ENCODE peak calls at places on chromosomes 11 and 22, in five cellular contexts. Z is HAP-1, D is heart left ventricle, N is stomach, X is GM23248. Q is an unnamed sample.

GRCh38 chr11:71977743-71978418 is 20.8 kb upstream of the IL18BP start:
- DNase-seq in Z (peak; percentile 73), D (peak; percentile 39), N (peak; percentile 51), X (peak; percentile 69), Q (peak; percentile 85)

GRCh38 chr11:46090375-46090774 is 30.9 kb downstream of the PHF21A start:
- DNase-seq in Z (no peak), D (no peak), N (no peak), X (no peak), Q (no peak)

GRCh38 chr11:88338223-88338661 is 706 bp upstream of the CTSC start:
- DNase-seq in Z (peak; percentile 39), D (peak; percentile 37), N (peak; percentile 41), X (peak; percentile 78), Q (peak; percentile 31)

GRCh38 chr11:116687458-116688201 is 85.2 kb downstream of the BUD13 start:
- DNase-seq in Z (no peak), D (no peak), N (no peak), X (no peak), Q (no peak)

GRCh38 chr22:44024288-44024908 is at the start of gene PARVB:
- DNase-seq in Z (peak; percentile 50), D (peak; percentile 46), N (no peak), X (peak; percentile 71), Q (no peak)

GRCh38 chr22:43000441-43001175 is 14.3 kb downstream of the PACSIN2 start:
- DNase-seq in Z (peak; percentile 31), D (no peak), N (no peak), X (peak; percentile 71), Q (no peak)

GRCh38 chr22:48758905-48759875 is 1068.5 kb downstream of the BRD1 start:
- DNase-seq in Z (no peak), D (peak; percentile 10), N (peak; percentile 9), X (no peak), Q (no peak)

GRCh38 chr11:47480762-47481161 is 31.8 kb upstream of the RAPSN start:
- DNase-seq in Z (no peak), D (no peak), N (no peak), X (no peak), Q (no peak)

GRCh38 chr22:49372530-49373288 is 455.0 kb downstream of the BRD1 start:
- DNase-seq in Z (no peak), D (no peak), N (peak; percentile 19), X (peak; percentile 1), Q (no peak)

GRCh38 chr22:23527971-23528740 is 51.9 kb downstream of the IGLL1 start:
- DNase-seq in Z (no peak), D (no peak), N (no peak), X (no peak), Q (no peak)

GRCh38 chr11:101061606-101062005 is 68.0 kb downstream of the PGR start:
- DNase-seq in Z (no peak), D (no peak), N (no peak), X (no peak), Q (no peak)

GRCh38 chr11:3208272-3208671 is 10.3 kb downstream of the MRGPRG start:
- DNase-seq in Z (no peak), D (no peak), N (no peak), X (no peak), Q (no peak)

GRCh38 chr22:44338183-44338812 is 25.5 kb upstream of the SHISAL1 start:
- DNase-seq in Z (no peak), D (no peak), N (peak; percentile 80), X (peak; percentile 45), Q (no peak)

GRCh38 chr11:62923634-62924411 is 2.7 kb upstream of the CHRM1 start:
- DNase-seq in Z (peak; percentile 58), D (no peak), N (no peak), X (peak; percentile 43), Q (no peak)

GRCh38 chr22:35684270-35684700 is 33.4 kb upstream of the APOL5 start:
- DNase-seq in Z (peak; percentile 44), D (peak; percentile 26), N (no peak), X (peak; percentile 78), Q (no peak)

GRCh38 chr22:38202437-38203089 is 769 bp downstream of the MAFF start:
- DNase-seq in Z (peak; percentile 78), D (peak; percentile 89), N (peak; percentile 94), X (peak; percentile 94), Q (peak; percentile 88)

GRCh38 chr11:74739546-74740270 is 8.5 kb upstream of the CHRDL2 start:
- DNase-seq in Z (peak; percentile 73), D (peak; percentile 47), N (peak; percentile 57), X (peak; percentile 85), Q (no peak)

GRCh38 chr11:82859746-82860145 is 40.5 kb downstream of the PRCP start:
- DNase-seq in Z (no peak), D (no peak), N (no peak), X (peak; percentile 22), Q (no peak)

GRCh38 chr22:26322179-26322905 is 106.7 kb upstream of the ASPHD2 start:
- DNase-seq in Z (no peak), D (no peak), N (no peak), X (peak; percentile 99), Q (no peak)

GRCh38 chr11:128448981-128449713 is 138.2 kb downstream of the ETS1 start:
- DNase-seq in Z (no peak), D (no peak), N (no peak), X (no peak), Q (no peak)

GRCh38 chr22:22754961-22755777 is 110.8 kb downstream of the GGTLC2 start:
- DNase-seq in Z (no peak), D (no peak), N (no peak), X (no peak), Q (no peak)

GRCh38 chr22:32994921-32995320 is 63.3 kb downstream of the SYN3 start:
- DNase-seq in Z (no peak), D (no peak), N (no peak), X (no peak), Q (no peak)

GRCh38 chr22:46830001-46830715 is 67.7 kb downstream of the TBC1D22A start:
- DNase-seq in Z (peak; percentile 53), D (peak; percentile 54), N (peak; percentile 53), X (peak; percentile 86), Q (peak; percentile 36)
- H3K4me3 ChIP-seq in Z (no peak overlapping the region), D (no peak overlapping the region), N (no peak overlapping the region), X (peak overlapping the region; percentile 64), Q (no peak overlapping the region)

GRCh38 chr11:95715777-95716241 is 73.8 kb downstream of the FAM76B start:
- DNase-seq in Z (no peak), D (no peak), N (no peak), X (peak; percentile 61), Q (no peak)
- H3K4me1 ChIP-seq in Z (no peaks in the 10 kb centered on the region), D (no peaks in the 10 kb centered on the region), N (no peaks in the 10 kb centered on the region), X (peaks cover 19% of the 10 kb centered on the region), Q (no peaks in the 10 kb centered on the region)

GRCh38 chr22:46649176-46650077 is 29.2 kb downstream of the GRAMD4 start:
- DNase-seq in Z (no peak), D (peak; percentile 72), N (peak; percentile 39), X (peak; percentile 43), Q (no peak)

GRCh38 chr22:46650078-46650810 is 30.1 kb downstream of the GRAMD4 start:
- DNase-seq in Z (no peak), D (no peak), N (no peak), X (no peak), Q (no peak)

GRCh38 chr22:46651316-46651715 is 31.1 kb downstream of the GRAMD4 start:
- DNase-seq in Z (no peak), D (no peak), N (no peak), X (no peak), Q (no peak)

GRCh38 chr22:46641829-46642266 is 21.7 kb downstream of the GRAMD4 start:
- DNase-seq in Z (no peak), D (no peak), N (no peak), X (peak; percentile 12), Q (no peak)

GRCh38 chr22:46646531-46647211 is 26.5 kb downstream of the GRAMD4 start:
- DNase-seq in Z (no peak), D (no peak), N (peak; percentile 49), X (no peak), Q (no peak)
- H3K4me3 ChIP-seq in Z (no peak overlapping the region), D (no peak overlapping the region), N (no peak overlapping the region), X (no peak overlapping the region), Q (no peak overlapping the region)

DNA sequence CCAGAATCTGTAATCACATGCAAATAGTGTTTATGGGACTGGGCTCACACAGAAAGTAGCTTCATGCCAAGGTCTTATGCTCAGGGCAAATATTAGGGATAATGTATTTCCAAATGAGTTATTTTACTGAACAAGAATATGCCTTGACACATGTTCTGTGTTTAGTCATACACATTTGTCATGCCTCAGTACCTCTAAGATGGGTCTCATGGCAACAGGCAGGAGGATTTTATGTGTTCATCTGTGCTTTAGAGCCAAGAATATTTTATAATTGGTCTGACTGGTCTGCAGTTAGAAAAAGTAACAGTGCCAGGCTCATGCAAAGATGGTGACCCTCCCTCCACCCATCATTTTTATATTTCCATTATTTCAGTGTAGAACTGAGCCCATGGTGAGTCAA is 49.1 kb downstream of the JAM3 start:
- DNase-seq in Z (no peak), D (no peak), N (no peak), X (peak; percentile 37), Q (no peak)
- H3K4me1 ChIP-seq in Z (peaks cover 10% of the 10 kb centered on the region), D (peaks cover 15% of the 10 kb centered on the region), N (peaks cover 5% of the 10 kb centered on the region), X (peaks cover 34% of the 10 kb centered on the region), Q (peaks cover 15% of the 10 kb centered on the region)

DNA sequence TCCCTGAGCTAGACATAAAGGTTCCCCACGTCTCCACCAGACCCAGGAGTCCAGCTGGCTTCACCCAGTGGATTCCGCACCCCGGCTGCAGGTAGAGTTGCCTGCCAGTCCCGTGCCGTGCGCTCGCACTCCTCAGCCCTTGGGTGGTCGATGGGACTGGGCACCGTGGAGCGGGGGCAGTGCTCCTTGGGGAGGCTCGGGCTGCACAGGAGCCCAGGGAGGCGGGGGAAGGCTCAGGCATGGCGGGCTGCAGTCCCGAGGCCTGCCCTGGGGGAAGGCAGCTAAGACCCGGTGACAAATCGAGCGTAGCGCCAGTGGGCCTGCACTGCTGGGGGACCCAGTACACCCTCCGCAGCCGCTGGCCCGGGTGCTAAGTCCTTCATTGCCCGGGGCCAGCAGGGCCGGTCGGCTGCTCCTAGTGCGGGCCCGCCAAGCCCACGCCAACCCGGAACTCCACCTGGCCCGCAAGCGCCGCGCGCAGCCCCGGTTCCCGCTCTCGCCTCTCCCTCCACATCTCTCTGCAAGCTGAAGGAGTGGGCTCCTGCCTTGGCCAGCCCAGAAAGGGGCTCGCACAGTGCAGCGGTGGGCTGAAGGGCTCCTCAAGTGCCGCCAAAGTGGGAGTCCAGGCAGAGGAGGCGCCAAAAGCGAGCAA is 9.5 kb upstream of the TREH start:
- DNase-seq in Z (no peak), D (no peak), N (no peak), X (no peak), Q (no peak)
- H3K4me3 ChIP-seq in Z (no peak overlapping the region), D (no peak overlapping the region), N (peak overlapping the region; percentile 37), X (no peak overlapping the region), Q (no peak overlapping the region)

GRCh38 chr11:7577883-7578242 is 64.1 kb downstream of the PPFIBP2 start:
- DNase-seq in Z (no peak), D (no peak), N (no peak), X (peak; percentile 66), Q (no peak)
- H3K4me1 ChIP-seq in Z (peaks cover 43% of the 10 kb centered on the region), D (peaks cover 7% of the 10 kb centered on the region), N (peaks cover 72% of the 10 kb centered on the region), X (peaks cover 55% of the 10 kb centered on the region), Q (peaks cover 78% of the 10 kb centered on the region)